ENCODE peak calls at places on chromosomes 4 and X, in nine cellular contexts. One of them, this sample, is unnamed.

GRCh38 chr4:74623041-74623440 is 171.3 kb downstream of the BTC start:
- DNase-seq in putamen: no peak
- DNase-seq in AG20443: peak
- DNase-seq in Ammon's horn: no peak
- DNase-seq in neural progenitor cell: peak
- DNase-seq in RCC 7860: peak
- DNase-seq in LHCN-M2: peak
- DNase-seq in stimulated activated CD8-positive, alpha-beta memory T cell treated with anti-CD3 and anti-CD28 coated beads, Interleukin-7, amount 100 ng/mL, for 1 hour: no peak
- DNase-seq in sigmoid colon: no peak
- DNase-seq in this sample: no peak

GRCh38 chrX:9475984-9476383 is 11.1 kb downstream of the TBL1X start:
- DNase-seq in RCC 7860: no peak
- DNase-seq in LHCN-M2: no peak
- DNase-seq in stimulated activated CD8-positive, alpha-beta memory T cell treated with anti-CD3 and anti-CD28 coated beads, Interleukin-7, amount 100 ng/mL, for 1 hour: no peak
- DNase-seq in neural progenitor cell: no peak
- DNase-seq in AG20443: no peak
- DNase-seq in Ammon's horn: no peak
- DNase-seq in sigmoid colon: no peak
- DNase-seq in putamen: no peak
- DNase-seq in this sample: no peak

GRCh38 chrX:69501433-69501832 is 2.7 kb upstream of the NALF2 start:
- DNase-seq in Ammon's horn: no peak
- DNase-seq in putamen: no peak
- DNase-seq in stimulated activated CD8-positive, alpha-beta memory T cell treated with anti-CD3 and anti-CD28 coated beads, Interleukin-7, amount 100 ng/mL, for 1 hour: no peak
- DNase-seq in neural progenitor cell: peak
- DNase-seq in RCC 7860: no peak
- DNase-seq in LHCN-M2: no peak
- DNase-seq in sigmoid colon: no peak
- DNase-seq in AG20443: no peak
- DNase-seq in this sample: no peak

GRCh38 chr4:94486372-94486801 is 34.6 kb downstream of the PDLIM5 start:
- DNase-seq in LHCN-M2: peak
- DNase-seq in AG20443: no peak
- DNase-seq in RCC 7860: no peak
- DNase-seq in stimulated activated CD8-positive, alpha-beta memory T cell treated with anti-CD3 and anti-CD28 coated beads, Interleukin-7, amount 100 ng/mL, for 1 hour: no peak
- DNase-seq in sigmoid colon: no peak
- DNase-seq in putamen: no peak
- DNase-seq in neural progenitor cell: no peak
- DNase-seq in Ammon's horn: no peak
- DNase-seq in this sample: no peak

GRCh38 chr4:71867598-71867997 is 83.7 kb upstream of the GC start:
- DNase-seq in sigmoid colon: no peak
- DNase-seq in Ammon's horn: no peak
- DNase-seq in neural progenitor cell: no peak
- DNase-seq in LHCN-M2: no peak
- DNase-seq in RCC 7860: no peak
- DNase-seq in AG20443: no peak
- DNase-seq in stimulated activated CD8-positive, alpha-beta memory T cell treated with anti-CD3 and anti-CD28 coated beads, Interleukin-7, amount 100 ng/mL, for 1 hour: no peak
- DNase-seq in putamen: no peak
- DNase-seq in this sample: no peak

GRCh38 chr4:176150283-176150682 is 45.1 kb downstream of the SPATA4 start:
- DNase-seq in sigmoid colon: no peak
- DNase-seq in RCC 7860: peak
- DNase-seq in stimulated activated CD8-positive, alpha-beta memory T cell treated with anti-CD3 and anti-CD28 coated beads, Interleukin-7, amount 100 ng/mL, for 1 hour: no peak
- DNase-seq in neural progenitor cell: no peak
- DNase-seq in AG20443: peak
- DNase-seq in putamen: peak
- DNase-seq in Ammon's horn: peak
- DNase-seq in LHCN-M2: peak
- DNase-seq in this sample: no peak

GRCh38 chr4:70197842-70198241 is 2.3 kb downstream of the ODAM start:
- DNase-seq in sigmoid colon: no peak
- DNase-seq in stimulated activated CD8-positive, alpha-beta memory T cell treated with anti-CD3 and anti-CD28 coated beads, Interleukin-7, amount 100 ng/mL, for 1 hour: no peak
- DNase-seq in LHCN-M2: no peak
- DNase-seq in neural progenitor cell: peak
- DNase-seq in AG20443: no peak
- DNase-seq in RCC 7860: no peak
- DNase-seq in putamen: no peak
- DNase-seq in Ammon's horn: no peak
- DNase-seq in this sample: no peak

GRCh38 chrX:48753708-48754107 is 7.8 kb upstream of the GLOD5 start:
- DNase-seq in RCC 7860: no peak
- DNase-seq in LHCN-M2: no peak
- DNase-seq in Ammon's horn: no peak
- DNase-seq in stimulated activated CD8-positive, alpha-beta memory T cell treated with anti-CD3 and anti-CD28 coated beads, Interleukin-7, amount 100 ng/mL, for 1 hour: no peak
- DNase-seq in putamen: no peak
- DNase-seq in neural progenitor cell: no peak
- DNase-seq in AG20443: no peak
- DNase-seq in sigmoid colon: no peak
- DNase-seq in this sample: no peak

GRCh38 chrX:106917830-106918500 is 2.2 kb upstream of the CLDN2 start:
- DNase-seq in Ammon's horn: no peak
- DNase-seq in neural progenitor cell: no peak
- DNase-seq in RCC 7860: peak
- DNase-seq in stimulated activated CD8-positive, alpha-beta memory T cell treated with anti-CD3 and anti-CD28 coated beads, Interleukin-7, amount 100 ng/mL, for 1 hour: no peak
- DNase-seq in LHCN-M2: peak
- DNase-seq in putamen: no peak
- DNase-seq in sigmoid colon: no peak
- DNase-seq in AG20443: no peak
- DNase-seq in this sample: no peak

GRCh38 chrX:129525162-129525561 is 1.9 kb upstream of the SMARCA1 start:
- DNase-seq in sigmoid colon: no peak
- DNase-seq in stimulated activated CD8-positive, alpha-beta memory T cell treated with anti-CD3 and anti-CD28 coated beads, Interleukin-7, amount 100 ng/mL, for 1 hour: no peak
- DNase-seq in LHCN-M2: peak
- DNase-seq in RCC 7860: no peak
- DNase-seq in neural progenitor cell: no peak
- DNase-seq in putamen: no peak
- DNase-seq in AG20443: no peak
- DNase-seq in Ammon's horn: no peak
- DNase-seq in this sample: no peak

GRCh38 chr4:113593400-113594230 is 167.9 kb downstream of the CAMK2D start:
- DNase-seq in sigmoid colon: no peak
- DNase-seq in neural progenitor cell: no peak
- DNase-seq in putamen: no peak
- DNase-seq in LHCN-M2: no peak
- DNase-seq in Ammon's horn: no peak
- DNase-seq in stimulated activated CD8-positive, alpha-beta memory T cell treated with anti-CD3 and anti-CD28 coated beads, Interleukin-7, amount 100 ng/mL, for 1 hour: no peak
- DNase-seq in AG20443: no peak
- DNase-seq in RCC 7860: no peak
- DNase-seq in this sample: no peak

GRCh38 chr4:145523117-145523516 is 41.5 kb downstream of the SMAD1 start:
- DNase-seq in RCC 7860: no peak
- DNase-seq in sigmoid colon: no peak
- DNase-seq in Ammon's horn: no peak
- DNase-seq in stimulated activated CD8-positive, alpha-beta memory T cell treated with anti-CD3 and anti-CD28 coated beads, Interleukin-7, amount 100 ng/mL, for 1 hour: no peak
- DNase-seq in neural progenitor cell: no peak
- DNase-seq in putamen: no peak
- DNase-seq in LHCN-M2: peak
- DNase-seq in AG20443: no peak
- DNase-seq in this sample: no peak

GRCh38 chr4:13705521-13706035 is 78.1 kb upstream of the BOD1L1 start:
- DNase-seq in RCC 7860: peak
- DNase-seq in AG20443: no peak
- DNase-seq in putamen: no peak
- DNase-seq in stimulated activated CD8-positive, alpha-beta memory T cell treated with anti-CD3 and anti-CD28 coated beads, Interleukin-7, amount 100 ng/mL, for 1 hour: no peak
- DNase-seq in neural progenitor cell: no peak
- DNase-seq in Ammon's horn: no peak
- DNase-seq in LHCN-M2: no peak
- DNase-seq in sigmoid colon: no peak
- DNase-seq in this sample: no peak

This sample was measured in spleen.